ENCODE peak calls at places on chromosomes 16 and 17, in five cellular contexts. Q is body of pancreas, F is foreskin fibroblast, J is HFF-Myc, G is ascending aorta. W is an unnamed sample.

GRCh38 chr16:85300451-85300968 is 188.2 kb upstream of the CIBAR2 start:
- DNase-seq in Q (no peak), F (no peak), J (no peak), G (no peak), W (no peak)

GRCh38 chr16:11658896-11659708 is 9.2 kb upstream of the SNN start:
- DNase-seq in Q (no peak), F (no peak), J (no peak), G (no peak), W (no peak)

GRCh38 chr17:67992541-67993152 is 3.6 kb downstream of the C17orf58 start:
- DNase-seq in Q (peak), F (no peak), J (no peak), G (no peak), W (no peak)

GRCh38 chr16:24950275-24950674 is 64.9 kb downstream of the ARHGAP17 start:
- DNase-seq in Q (no peak), F (peak), J (no peak), G (no peak), W (peak)

GRCh38 chr17:55187371-55187770 is 77.4 kb upstream of the HLF start:
- DNase-seq in Q (no peak), F (no peak), J (no peak), G (no peak), W (no peak)

GRCh38 chr16:11250091-11250785 is 5.8 kb downstream of the SOCS1 start:
- DNase-seq in Q (no peak), F (no peak), J (no peak), G (no peak), W (no peak)

GRCh38 chr17:55588858-55589257 is 77.6 kb upstream of the SMIM36 start:
- DNase-seq in Q (no peak), F (peak), J (no peak), G (no peak), W (no peak)

GRCh38 chr17:31558748-31559646 is 167.5 kb downstream of the RAB11FIP4 start:
- DNase-seq in Q (peak), F (peak), J (peak), G (no peak), W (no peak)

GRCh38 chr16:55285586-55285985 is 38.4 kb upstream of the IRX6 start:
- DNase-seq in Q (no peak), F (no peak), J (no peak), G (no peak), W (no peak)
- H3K4me3 ChIP-seq in Q (no peak), F (no peak), J (no peak), G (no peak), W (no peak)

GRCh38 chr16:51971184-51971583 is 575.8 kb downstream of the TOX3 start:
- DNase-seq in Q (no peak), F (peak), J (no peak), G (no peak), W (no peak)
- TF ChIP-seq CTCF in Q (no peak), F (peak), J (peak), G (no peak), W (peak)

GRCh38 chr17:79811888-79812205 is 15.0 kb upstream of the CBX8 start:
- DNase-seq in Q (no peak), F (no peak), J (no peak), G (no peak), W (no peak)

GRCh38 chr17:79813826-79814623 is 17.1 kb upstream of the CBX8 start:
- DNase-seq in Q (no peak), F (no peak), J (no peak), G (no peak), W (no peak)

GRCh38 chr17:79812206-79812968 is 15.5 kb upstream of the CBX8 start:
- DNase-seq in Q (no peak), F (no peak), J (no peak), G (no peak), W (no peak)

GRCh38 chr17:79814624-79814965 is 17.7 kb upstream of the CBX8 start:
- DNase-seq in Q (no peak), F (no peak), J (no peak), G (no peak), W (no peak)

DNA sequence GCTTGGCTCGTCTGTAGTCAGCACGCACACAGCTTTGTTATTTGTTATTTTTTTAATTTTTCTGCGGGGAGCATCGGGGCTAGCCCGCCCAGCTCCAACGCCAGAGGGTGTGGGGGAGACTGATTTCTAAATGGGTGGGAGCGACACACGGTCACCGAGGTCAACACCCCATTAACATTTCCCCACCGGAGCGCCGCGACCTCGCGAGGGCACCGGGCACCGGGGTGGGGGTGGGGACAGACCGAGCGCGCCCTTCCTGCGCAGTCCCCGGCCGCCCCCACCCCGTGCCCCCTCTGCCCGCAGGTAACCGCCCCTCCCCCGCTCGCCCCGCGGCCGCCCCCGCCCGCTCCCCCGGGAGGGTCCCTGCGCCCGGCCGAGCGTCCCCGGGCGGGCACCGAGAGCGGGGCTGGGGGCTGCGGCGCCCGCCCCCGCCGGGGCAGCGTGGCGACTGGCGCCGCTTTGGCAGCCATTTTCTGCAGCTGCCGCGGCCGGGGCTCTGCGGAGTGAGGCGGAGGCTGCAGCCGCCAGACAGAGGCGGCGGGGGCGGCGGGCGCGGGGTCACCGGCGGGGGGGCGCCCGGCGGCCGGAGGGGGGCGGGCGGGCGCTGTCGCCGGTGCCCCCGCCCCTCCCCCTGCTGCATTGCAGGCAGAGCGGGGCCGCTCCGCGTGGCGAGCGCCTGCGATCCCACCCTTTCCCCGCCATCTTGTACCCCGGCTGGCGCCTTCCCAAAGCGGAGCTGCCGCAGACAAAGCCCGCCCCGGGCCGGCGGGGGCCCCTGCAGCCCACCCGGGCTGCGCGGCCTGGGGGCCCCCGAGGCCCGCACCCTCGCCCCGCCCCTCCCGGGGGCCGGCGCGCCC is 16.3 kb upstream of the CBX8 start:
- DNase-seq in Q (no peak), F (no peak), J (no peak), G (no peak), W (no peak)
- H3K4me3 ChIP-seq in Q (no peak), F (no peak), J (peak), G (peak), W (peak)

DNA sequence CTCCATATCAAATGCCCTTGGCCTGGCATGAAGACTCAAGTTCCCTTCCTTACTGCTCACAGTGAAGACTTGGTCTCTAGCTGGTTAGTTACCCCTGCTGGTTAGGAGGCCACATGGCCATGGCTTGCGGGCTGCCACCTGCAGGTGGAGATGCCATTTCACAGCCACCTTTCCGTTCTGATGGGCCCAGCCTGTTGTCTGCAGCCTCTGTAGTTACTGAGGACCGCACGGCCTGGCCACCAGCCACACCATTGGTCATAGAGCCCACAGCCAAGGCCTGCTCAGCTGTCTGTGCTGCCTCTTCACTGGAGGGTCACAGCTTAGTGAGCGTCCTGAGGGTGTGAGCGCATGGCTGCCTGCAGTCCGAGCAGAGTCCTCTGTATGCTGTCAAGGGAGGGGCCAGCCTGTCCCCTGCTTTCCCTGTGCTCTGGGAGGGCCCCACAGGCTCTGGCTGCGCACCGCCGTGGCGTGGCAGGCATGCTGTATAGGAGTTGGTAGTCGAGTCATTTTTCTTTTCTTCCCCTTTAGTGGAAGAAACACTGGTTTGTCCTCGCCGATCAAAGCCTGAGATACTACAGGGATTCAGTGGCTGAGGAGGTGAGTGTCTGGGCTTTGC is 59.2 kb downstream of the PLD6 start:
- DNase-seq in Q (no peak), F (no peak), J (no peak), G (no peak), W (no peak)
- TF ChIP-seq CTCF in Q (peak), F (no peak), J (peak), G (no peak), W (peak)

GRCh38 chr16:51151435-51151950 is 423 bp upstream of the SALL1 start:
- DNase-seq in Q (peak), F (peak), J (peak), G (no peak), W (no peak)
- H3K4me3 ChIP-seq in Q (peak), F (peak), J (peak), G (peak), W (peak)

GRCh38 chr16:87947356-87948118 is 3.7 kb upstream of the BANP start:
- DNase-seq in Q (no peak), F (no peak), J (no peak), G (no peak), W (no peak)
- TF ChIP-seq CTCF in Q (no peak), F (no peak), J (no peak), G (no peak), W (no peak)

GRCh38 chr17:65595071-65595655 is 33.7 kb upstream of the AXIN2 start:
- DNase-seq in Q (no peak), F (no peak), J (no peak), G (no peak), W (no peak)

GRCh38 chr17:65592131-65592965 is 30.9 kb upstream of the AXIN2 start:
- DNase-seq in Q (no peak), F (no peak), J (no peak), G (no peak), W (no peak)

GRCh38 chr17:65593870-65594584 is 32.6 kb upstream of the AXIN2 start:
- DNase-seq in Q (no peak), F (peak), J (peak), G (no peak), W (no peak)

GRCh38 chr17:65594585-65594940 is 33.1 kb upstream of the AXIN2 start:
- DNase-seq in Q (no peak), F (peak), J (peak), G (no peak), W (no peak)

GRCh38 chr17:65593092-65593869 is 31.8 kb upstream of the AXIN2 start:
- DNase-seq in Q (no peak), F (no peak), J (no peak), G (no peak), W (no peak)
- H3K4me3 ChIP-seq in Q (no peak), F (peak), J (no peak), G (no peak), W (peak)

GRCh38 chr16:7351572-7351971 is 18.9 kb downstream of the RBFOX1 start:
- DNase-seq in Q (no peak), F (no peak), J (no peak), G (no peak), W (no peak)
- TF ChIP-seq CTCF in Q (no peak), F (no peak), J (no peak), G (no peak), W (no peak)

W was measured in epithelial cell of proximal tubule.